ENCODE peak calls at places on chromosomes 11 and 22, in eight cellular contexts. P is stimulated activated CD8-positive, alpha-beta memory T cell treated with anti-CD3 and anti-CD28 coated beads, Interleukin-15, amount 100 ng/mL, for 48 hours; M is fibroblast of pulmonary artery; Y is epithelial cell of esophagus; N is nephron progenitor cell; E is neuronal stem cell; J is T-cell; A is adrenal gland. C is an unnamed sample.
A peak's percentile ranks its signal among the peaks of the same experiment; 100 is the strongest.

GRCh38 chr11:3655548-3655947 is 10.6 kb downstream of the ART1 start:
- DNase-seq in N (no peak), A (no peak), M (no peak), J (no peak), E (no peak), P (no peak), Y (no peak), C (no peak)

GRCh38 chr22:17678817-17679385 is 40.3 kb downstream of the BCL2L13 start:
- DNase-seq in Y (no peak), J (no peak), A (peak; percentile 15), N (no peak), E (no peak), P (no peak), M (no peak), C (no peak)

GRCh38 chr11:37449146-37449545 is 851.1 kb upstream of the RAG2 start:
- DNase-seq in E (peak; percentile 14), Y (peak; percentile 66), P (no peak), A (peak; percentile 15), N (no peak), M (peak; percentile 82), J (no peak), C (no peak)

GRCh38 chr22:27879923-27880322 is 39.1 kb downstream of the PITPNB start:
- DNase-seq in J (no peak), E (no peak), P (no peak), A (peak; percentile 37), M (peak; percentile 65), N (peak; percentile 29), Y (peak; percentile 41), C (no peak)

GRCh38 chr11:102770191-102770590 is 10.2 kb downstream of the MMP10 start:
- DNase-seq in N (no peak), M (no peak), J (no peak), A (no peak), P (no peak), Y (no peak), E (no peak), C (no peak)

GRCh38 chr11:94106699-94107098 is 21.9 kb upstream of the PANX1 start:
- DNase-seq in P (no peak), M (no peak), J (no peak), A (no peak), Y (no peak), E (no peak), N (no peak), C (no peak)

GRCh38 chr22:19770349-19771220 is 10.0 kb downstream of the TBX1 start:
- DNase-seq in E (no peak), A (no peak), J (no peak), Y (no peak), N (no peak), M (no peak), P (no peak), C (no peak)

GRCh38 chr11:76578655-76579046 is 91.9 kb downstream of the LRRC32 start:
- DNase-seq in A (peak; percentile 80), Y (no peak), J (no peak), E (no peak), M (peak; percentile 47), N (peak; percentile 69), P (no peak), C (no peak)

GRCh38 chr11:44784438-44784760 is 57.6 kb downstream of the TSPAN18 start:
- DNase-seq in J (no peak), N (no peak), E (no peak), M (no peak), Y (no peak), A (no peak), P (no peak), C (no peak)

GRCh38 chr22:49307870-49308269 is 519.8 kb downstream of the BRD1 start:
- DNase-seq in P (no peak), M (no peak), A (no peak), E (no peak), Y (no peak), J (no peak), N (no peak), C (peak; percentile 3)

GRCh38 chr22:48740731-48741405 is 1086.8 kb downstream of the BRD1 start:
- DNase-seq in Y (no peak), M (no peak), A (no peak), E (no peak), P (no peak), N (no peak), J (no peak), C (no peak)

GRCh38 chr22:44329179-44329796 is 16.5 kb upstream of the SHISAL1 start:
- DNase-seq in N (no peak), E (no peak), P (peak; percentile 32), M (no peak), A (no peak), Y (peak; percentile 58), J (no peak), C (peak; percentile 44)

GRCh38 chr22:32897400-32897799 is 95.9 kb downstream of the TIMP3 start:
- DNase-seq in N (no peak), J (no peak), M (peak; percentile 37), Y (peak; percentile 94), A (no peak), E (no peak), P (no peak), C (no peak)

GRCh38 chr22:46070215-46070721 is 80.1 kb upstream of the PPARA start:
- DNase-seq in N (peak; percentile 42), P (no peak), A (peak; percentile 92), E (no peak), Y (peak; percentile 73), J (no peak), M (peak; percentile 62), C (peak; percentile 74)

GRCh38 chr11:67056640-67057409 is at the start of gene RHOD:
- DNase-seq in J (no peak), E (peak; percentile 39), M (no peak), N (peak; percentile 78), P (no peak), Y (peak; percentile 77), A (no peak), C (peak; percentile 79)

GRCh38 chr11:31856248-31856647 is 45.1 kb upstream of the PAX6 start:
- DNase-seq in N (no peak), P (no peak), A (no peak), Y (peak; percentile 74), M (no peak), J (no peak), E (no peak), C (no peak)

GRCh38 chr11:9176136-9176535 is 84.7 kb upstream of the SCUBE2 start:
- DNase-seq in J (no peak), E (no peak), N (no peak), M (no peak), P (no peak), Y (no peak), A (no peak), C (no peak)

GRCh38 chr11:1232328-1233321 is 9.8 kb downstream of the MUC5B start:
- DNase-seq in Y (no peak), M (no peak), E (no peak), A (no peak), J (no peak), P (no peak), N (peak; percentile 3), C (peak; percentile 17)

GRCh38 chr11:3106736-3107524 is 49.7 kb upstream of the CARS1 start:
- DNase-seq in M (no peak), Y (no peak), N (peak; percentile 3), E (no peak), J (no peak), P (no peak), A (no peak), C (no peak)